ENCODE peak calls at places on chromosomes 2 and 18, in five cellular contexts. A, B, X, U and Q are unnamed samples.

GRCh38 chr2:204005940-204006721 is 69.6 kb downstream of the ICOS start:
- DNase-seq in X (no peak), U (no peak), B (no peak), A (no peak), Q (no peak)

GRCh38 chr2:114807666-114808065 is 365.2 kb downstream of the DPP10 start:
- DNase-seq in A (no peak), B (no peak), U (no peak), X (no peak), Q (no peak)

GRCh38 chr2:237281900-237282306 is 132.1 kb downstream of the COL6A3 start:
- DNase-seq in X (peak; percentile 91), A (no peak), U (no peak), B (peak; percentile 99), Q (no peak)

GRCh38 chr18:57561728-57562423 is 24.6 kb downstream of the FECH start:
- DNase-seq in B (peak; percentile 48), U (no peak), X (peak; percentile 55), A (no peak), Q (peak; percentile 12)

GRCh38 chr2:203870481-203870880 is 2.9 kb downstream of the CTLA4 start:
- DNase-seq in X (no peak), A (no peak), B (no peak), U (no peak), Q (no peak)

GRCh38 chr2:157747695-157748370 is 119.2 kb upstream of the ACVR1C start:
- DNase-seq in A (no peak), X (peak; percentile 81), B (peak; percentile 95), U (no peak), Q (no peak)

GRCh38 chr2:128782411-128783192 is 463.9 kb upstream of the HS6ST1 start:
- DNase-seq in B (no peak), A (peak; percentile 48), X (no peak), U (no peak), Q (no peak)

GRCh38 chr2:625415-626135 is 51.6 kb downstream of the TMEM18 start:
- DNase-seq in A (no peak), X (no peak), B (no peak), U (no peak), Q (no peak)

GRCh38 chr2:144456680-144457079 is 63.2 kb downstream of the ZEB2 start:
- DNase-seq in A (peak; percentile 72), U (no peak), B (peak; percentile 93), X (peak; percentile 73), Q (no peak)

GRCh38 chr18:32754508-32755263 is 18.1 kb downstream of the KLHL14 start:
- DNase-seq in X (no peak), B (no peak), A (no peak), U (no peak), Q (no peak)

GRCh38 chr2:213246665-213247281 is 37.5 kb upstream of the SPAG16 start:
- DNase-seq in A (no peak), U (peak; percentile 16), B (peak; percentile 58), X (peak; percentile 59), Q (peak; percentile 20)

GRCh38 chr2:46241344-46241743 is 55.9 kb upstream of the EPAS1 start:
- DNase-seq in B (no peak), A (no peak), U (no peak), X (no peak), Q (no peak)

GRCh38 chr2:174263989-174264388 is 15.7 kb upstream of the OLA1 start:
- DNase-seq in A (no peak), X (peak; percentile 57), U (no peak), B (peak; percentile 58), Q (no peak)

GRCh38 chr18:47888156-47888555 is 42.3 kb downstream of the SMAD2 start:
- DNase-seq in X (no peak), B (no peak), A (no peak), U (no peak), Q (no peak)

GRCh38 chr18:57050314-57050949 is 96.5 kb upstream of the BOD1L2 start:
- DNase-seq in X (no peak), A (no peak), U (no peak), B (no peak), Q (no peak)

GRCh38 chr2:54115284-54116137 is at the start of gene ACYP2:
- DNase-seq in B (peak; percentile 96), X (peak; percentile 97), U (peak; percentile 87), A (peak; percentile 98), Q (peak; percentile 77)
- TF ChIP-seq CTCF in B (peak; percentile 43), X (peak; percentile 36), U (peak; percentile 17), A (peak; percentile 30), Q (peak; percentile 12)

GRCh38 chr2:20052229-20052871 is 922 bp upstream of the LAPTM4A start:
- DNase-seq in X (no peak), A (no peak), B (peak; percentile 60), U (no peak), Q (no peak)

GRCh38 chr2:20050712-20051517 is 513 bp downstream of the LAPTM4A start:
- DNase-seq in X (peak; percentile 70), A (peak; percentile 68), U (peak; percentile 5), B (peak; percentile 68), Q (peak; percentile 24)

GRCh38 chr2:20050104-20050711 is 1.2 kb downstream of the LAPTM4A start:
- DNase-seq in U (peak; percentile 29), X (peak; percentile 68), A (no peak), B (peak; percentile 65), Q (no peak)

GRCh38 chr2:20052872-20053281 is 1.4 kb upstream of the LAPTM4A start:
- DNase-seq in U (no peak), X (peak; percentile 80), B (peak; percentile 85), A (peak; percentile 82), Q (no peak)

GRCh38 chr2:20051518-20052228 is at the start of gene LAPTM4A:
- DNase-seq in A (peak; percentile 99), B (peak; percentile 100), X (peak; percentile 100), U (peak; percentile 96), Q (peak; percentile 96)
- TF ChIP-seq CTCF in A (no peak), B (no peak), X (no peak), U (no peak), Q (peak; percentile 24)

GRCh38 chr2:61970807-61971556 is 65.5 kb downstream of the COMMD1 start:
- DNase-seq in U (no peak), X (no peak), A (no peak), B (no peak), Q (no peak)
- TF ChIP-seq CTCF in U (no peak), X (no peak), A (no peak), B (no peak), Q (no peak)

GRCh38 chr2:79511320-79511951 is 1.4 kb upstream of the CTNNA2 start:
- DNase-seq in X (peak; percentile 66), B (peak; percentile 19), A (no peak), U (no peak), Q (peak; percentile 62)

GRCh38 chr2:79512442-79513401 is at the start of gene CTNNA2:
- DNase-seq in U (no peak), X (peak; percentile 5), B (peak; percentile 3), A (no peak), Q (peak; percentile 87)
- TF ChIP-seq CTCF in U (no peak), X (peak; percentile 18), B (no peak), A (peak; percentile 15), Q (peak; percentile 54)

GRCh38 chr2:14903709-14904374 is 271.3 kb downstream of the LRATD1 start:
- DNase-seq in U (peak; percentile 1), X (no peak), A (no peak), B (no peak), Q (peak; percentile 10)
- TF ChIP-seq CTCF in U (peak; percentile 34), X (peak; percentile 39), A (peak; percentile 44), B (peak; percentile 30), Q (peak; percentile 65)

GRCh38 chr2:100482741-100483140 is 12.5 kb downstream of the NMS start:
- DNase-seq in U (no peak), X (no peak), B (no peak), A (no peak), Q (no peak)
- TF ChIP-seq CTCF in U (no peak), X (no peak), B (no peak), A (no peak), Q (peak; percentile 31)

GRCh38 chr18:10965104-10965503 is 184.3 kb downstream of the PIEZO2 start:
- DNase-seq in X (no peak), B (peak; percentile 36), A (no peak), U (no peak), Q (no peak)
- TF ChIP-seq CTCF in X (no peak), B (peak; percentile 36), A (no peak), U (no peak), Q (no peak)

GRCh38 chr2:74399785-74400184 is 19.7 kb upstream of the DCTN1 start:
- DNase-seq in X (peak; percentile 34), U (no peak), B (peak; percentile 42), A (no peak), Q (no peak)
- TF ChIP-seq CTCF in X (peak; percentile 56), U (peak; percentile 59), B (peak; percentile 70), A (peak; percentile 30), Q (peak; percentile 54)